ENCODE peak calls at places on chromosome 12, in nine cellular contexts. One of them, this sample, is unnamed.

GRCh38 chr12:98750511-98750910 is 105.4 kb downstream of the APAF1 start:
- DNase-seq in activated T-cell treated with anti-CD3 and anti-CD28 coated beads for 1 hour: no peak
- DNase-seq in activated T-helper 1 cell treated with Interleukin-2 at 50 U/mL for 16 hours: no peak
- DNase-seq in NAMALWA: no peak
- DNase-seq in A549: no peak
- DNase-seq in stimulated activated CD8-positive, alpha-beta memory T cell treated with anti-CD3 and anti-CD28 coated beads, Interleukin-4, amount 100 ng/mL, for 1 hour: no peak
- DNase-seq in NCI-H1105: no peak
- DNase-seq in EL: no peak
- DNase-seq in cardiac fibroblast: no peak
- DNase-seq in this sample: no peak

GRCh38 chr12:131797588-131797934 is 30.6 kb upstream of the MMP17 start:
- DNase-seq in activated T-cell treated with anti-CD3 and anti-CD28 coated beads for 1 hour: no peak
- DNase-seq in A549: no peak
- DNase-seq in activated T-helper 1 cell treated with Interleukin-2 at 50 U/mL for 16 hours: no peak
- DNase-seq in NCI-H1105: no peak
- DNase-seq in stimulated activated CD8-positive, alpha-beta memory T cell treated with anti-CD3 and anti-CD28 coated beads, Interleukin-4, amount 100 ng/mL, for 1 hour: no peak
- DNase-seq in EL: no peak
- DNase-seq in NAMALWA: no peak
- DNase-seq in cardiac fibroblast: no peak
- DNase-seq in this sample: no peak

GRCh38 chr12:11834925-11835324 is 185.5 kb downstream of the ETV6 start:
- DNase-seq in activated T-cell treated with anti-CD3 and anti-CD28 coated beads for 1 hour: no peak
- DNase-seq in A549: no peak
- DNase-seq in EL: no peak
- DNase-seq in activated T-helper 1 cell treated with Interleukin-2 at 50 U/mL for 16 hours: no peak
- DNase-seq in cardiac fibroblast: no peak
- DNase-seq in NAMALWA: no peak
- DNase-seq in stimulated activated CD8-positive, alpha-beta memory T cell treated with anti-CD3 and anti-CD28 coated beads, Interleukin-4, amount 100 ng/mL, for 1 hour: no peak
- DNase-seq in NCI-H1105: no peak
- DNase-seq in this sample: no peak

GRCh38 chr12:71970031-71970430 is 31.4 kb downstream of the TPH2 start:
- DNase-seq in EL: no peak
- DNase-seq in activated T-helper 1 cell treated with Interleukin-2 at 50 U/mL for 16 hours: no peak
- DNase-seq in NAMALWA: no peak
- DNase-seq in activated T-cell treated with anti-CD3 and anti-CD28 coated beads for 1 hour: no peak
- DNase-seq in stimulated activated CD8-positive, alpha-beta memory T cell treated with anti-CD3 and anti-CD28 coated beads, Interleukin-4, amount 100 ng/mL, for 1 hour: no peak
- DNase-seq in A549: no peak
- DNase-seq in NCI-H1105: no peak
- DNase-seq in cardiac fibroblast: no peak
- DNase-seq in this sample: no peak

GRCh38 chr12:25254271-25254880 is 3.6 kb upstream of the KRAS start:
- DNase-seq in activated T-helper 1 cell treated with Interleukin-2 at 50 U/mL for 16 hours: no peak
- DNase-seq in cardiac fibroblast: no peak
- DNase-seq in EL: peak; percentile 62
- DNase-seq in activated T-cell treated with anti-CD3 and anti-CD28 coated beads for 1 hour: no peak
- DNase-seq in NCI-H1105: no peak
- DNase-seq in NAMALWA: no peak
- DNase-seq in stimulated activated CD8-positive, alpha-beta memory T cell treated with anti-CD3 and anti-CD28 coated beads, Interleukin-4, amount 100 ng/mL, for 1 hour: no peak
- DNase-seq in A549: no peak
- DNase-seq in this sample: no peak

GRCh38 chr12:12534134-12534866 is 28.4 kb downstream of the DUSP16 start:
- DNase-seq in activated T-cell treated with anti-CD3 and anti-CD28 coated beads for 1 hour: no peak
- DNase-seq in EL: no peak
- DNase-seq in NCI-H1105: no peak
- DNase-seq in cardiac fibroblast: no peak
- DNase-seq in activated T-helper 1 cell treated with Interleukin-2 at 50 U/mL for 16 hours: no peak
- DNase-seq in stimulated activated CD8-positive, alpha-beta memory T cell treated with anti-CD3 and anti-CD28 coated beads, Interleukin-4, amount 100 ng/mL, for 1 hour: no peak
- DNase-seq in A549: no peak
- DNase-seq in NAMALWA: no peak
- DNase-seq in this sample: no peak

GRCh38 chr12:125180144-125180543 is 114.9 kb downstream of the AACS start:
- DNase-seq in A549: no peak
- DNase-seq in activated T-helper 1 cell treated with Interleukin-2 at 50 U/mL for 16 hours: no peak
- DNase-seq in NAMALWA: no peak
- DNase-seq in cardiac fibroblast: no peak
- DNase-seq in stimulated activated CD8-positive, alpha-beta memory T cell treated with anti-CD3 and anti-CD28 coated beads, Interleukin-4, amount 100 ng/mL, for 1 hour: no peak
- DNase-seq in NCI-H1105: no peak
- DNase-seq in activated T-cell treated with anti-CD3 and anti-CD28 coated beads for 1 hour: no peak
- DNase-seq in EL: no peak
- DNase-seq in this sample: no peak

GRCh38 chr12:45547822-45548221 is 181.7 kb upstream of the ARID2 start:
- DNase-seq in NCI-H1105: no peak
- DNase-seq in NAMALWA: peak; percentile 14
- DNase-seq in activated T-cell treated with anti-CD3 and anti-CD28 coated beads for 1 hour: no peak
- DNase-seq in activated T-helper 1 cell treated with Interleukin-2 at 50 U/mL for 16 hours: no peak
- DNase-seq in stimulated activated CD8-positive, alpha-beta memory T cell treated with anti-CD3 and anti-CD28 coated beads, Interleukin-4, amount 100 ng/mL, for 1 hour: no peak
- DNase-seq in EL: peak; percentile 7
- DNase-seq in cardiac fibroblast: peak; percentile 26
- DNase-seq in A549: no peak
- DNase-seq in this sample: no peak

GRCh38 chr12:70994217-70994788 is 73.8 kb upstream of the PTPRR start:
- DNase-seq in NCI-H1105: no peak
- DNase-seq in cardiac fibroblast: peak; percentile 95
- DNase-seq in A549: no peak
- DNase-seq in stimulated activated CD8-positive, alpha-beta memory T cell treated with anti-CD3 and anti-CD28 coated beads, Interleukin-4, amount 100 ng/mL, for 1 hour: no peak
- DNase-seq in activated T-helper 1 cell treated with Interleukin-2 at 50 U/mL for 16 hours: no peak
- DNase-seq in NAMALWA: no peak
- DNase-seq in EL: peak; percentile 0
- DNase-seq in activated T-cell treated with anti-CD3 and anti-CD28 coated beads for 1 hour: no peak
- DNase-seq in this sample: no peak

GRCh38 chr12:76031414-76032042 is at the start of gene PHLDA1:
- DNase-seq in EL: peak; percentile 98
- DNase-seq in activated T-helper 1 cell treated with Interleukin-2 at 50 U/mL for 16 hours: peak; percentile 85
- DNase-seq in stimulated activated CD8-positive, alpha-beta memory T cell treated with anti-CD3 and anti-CD28 coated beads, Interleukin-4, amount 100 ng/mL, for 1 hour: peak; percentile 79
- DNase-seq in activated T-cell treated with anti-CD3 and anti-CD28 coated beads for 1 hour: peak; percentile 84
- DNase-seq in A549: peak; percentile 96
- DNase-seq in NCI-H1105: peak; percentile 90
- DNase-seq in NAMALWA: peak; percentile 90
- DNase-seq in cardiac fibroblast: peak; percentile 98
- DNase-seq in this sample: peak; percentile 84

GRCh38 chr12:920676-921075 is 28.8 kb downstream of the RAD52 start:
- DNase-seq in stimulated activated CD8-positive, alpha-beta memory T cell treated with anti-CD3 and anti-CD28 coated beads, Interleukin-4, amount 100 ng/mL, for 1 hour: no peak
- DNase-seq in EL: no peak
- DNase-seq in NAMALWA: no peak
- DNase-seq in activated T-helper 1 cell treated with Interleukin-2 at 50 U/mL for 16 hours: no peak
- DNase-seq in activated T-cell treated with anti-CD3 and anti-CD28 coated beads for 1 hour: no peak
- DNase-seq in A549: no peak
- DNase-seq in NCI-H1105: no peak
- DNase-seq in cardiac fibroblast: no peak
- DNase-seq in this sample: no peak

GRCh38 chr12:111692575-111693210 is 6.8 kb downstream of the ACAD10 start:
- DNase-seq in NAMALWA: peak; percentile 40
- DNase-seq in NCI-H1105: no peak
- DNase-seq in A549: peak; percentile 68
- DNase-seq in stimulated activated CD8-positive, alpha-beta memory T cell treated with anti-CD3 and anti-CD28 coated beads, Interleukin-4, amount 100 ng/mL, for 1 hour: no peak
- DNase-seq in activated T-cell treated with anti-CD3 and anti-CD28 coated beads for 1 hour: no peak
- DNase-seq in EL: peak; percentile 13
- DNase-seq in cardiac fibroblast: peak; percentile 39
- DNase-seq in activated T-helper 1 cell treated with Interleukin-2 at 50 U/mL for 16 hours: no peak
- DNase-seq in this sample: peak; percentile 57

GRCh38 chr12:98503343-98503592 is 12.1 kb upstream of the TMPO start:
- DNase-seq in EL: peak; percentile 93
- DNase-seq in NAMALWA: peak; percentile 95
- DNase-seq in cardiac fibroblast: peak; percentile 95
- DNase-seq in stimulated activated CD8-positive, alpha-beta memory T cell treated with anti-CD3 and anti-CD28 coated beads, Interleukin-4, amount 100 ng/mL, for 1 hour: peak; percentile 63
- DNase-seq in activated T-helper 1 cell treated with Interleukin-2 at 50 U/mL for 16 hours: peak; percentile 69
- DNase-seq in A549: peak; percentile 72
- DNase-seq in activated T-cell treated with anti-CD3 and anti-CD28 coated beads for 1 hour: peak; percentile 82
- DNase-seq in NCI-H1105: peak; percentile 80
- DNase-seq in this sample: peak; percentile 98

GRCh38 chr12:53306826-53307225 is 7.3 kb downstream of the MYG1 start:
- DNase-seq in activated T-helper 1 cell treated with Interleukin-2 at 50 U/mL for 16 hours: no peak
- DNase-seq in cardiac fibroblast: no peak
- DNase-seq in A549: no peak
- DNase-seq in NAMALWA: no peak
- DNase-seq in NCI-H1105: no peak
- DNase-seq in activated T-cell treated with anti-CD3 and anti-CD28 coated beads for 1 hour: no peak
- DNase-seq in EL: no peak
- DNase-seq in stimulated activated CD8-positive, alpha-beta memory T cell treated with anti-CD3 and anti-CD28 coated beads, Interleukin-4, amount 100 ng/mL, for 1 hour: no peak
- DNase-seq in this sample: no peak

GRCh38 chr12:62230652-62231051 is 29.6 kb upstream of the USP15 start:
- DNase-seq in NCI-H1105: no peak
- DNase-seq in stimulated activated CD8-positive, alpha-beta memory T cell treated with anti-CD3 and anti-CD28 coated beads, Interleukin-4, amount 100 ng/mL, for 1 hour: no peak
- DNase-seq in A549: no peak
- DNase-seq in cardiac fibroblast: no peak
- DNase-seq in activated T-helper 1 cell treated with Interleukin-2 at 50 U/mL for 16 hours: no peak
- DNase-seq in EL: no peak
- DNase-seq in activated T-cell treated with anti-CD3 and anti-CD28 coated beads for 1 hour: no peak
- DNase-seq in NAMALWA: no peak
- DNase-seq in this sample: no peak

GRCh38 chr12:112218150-112218549 is 92.8 kb downstream of the TRAFD1 start:
- DNase-seq in NAMALWA: no peak
- DNase-seq in activated T-helper 1 cell treated with Interleukin-2 at 50 U/mL for 16 hours: no peak
- DNase-seq in cardiac fibroblast: peak; percentile 52
- DNase-seq in A549: no peak
- DNase-seq in activated T-cell treated with anti-CD3 and anti-CD28 coated beads for 1 hour: no peak
- DNase-seq in NCI-H1105: no peak
- DNase-seq in stimulated activated CD8-positive, alpha-beta memory T cell treated with anti-CD3 and anti-CD28 coated beads, Interleukin-4, amount 100 ng/mL, for 1 hour: no peak
- DNase-seq in EL: peak; percentile 48
- DNase-seq in this sample: no peak

GRCh38 chr12:112938751-112939150 is 477 bp downstream of the OAS3 start:
- DNase-seq in NCI-H1105: no peak
- DNase-seq in NAMALWA: no peak
- DNase-seq in A549: peak; percentile 24
- DNase-seq in stimulated activated CD8-positive, alpha-beta memory T cell treated with anti-CD3 and anti-CD28 coated beads, Interleukin-4, amount 100 ng/mL, for 1 hour: no peak
- DNase-seq in EL: peak; percentile 16
- DNase-seq in activated T-helper 1 cell treated with Interleukin-2 at 50 U/mL for 16 hours: no peak
- DNase-seq in activated T-cell treated with anti-CD3 and anti-CD28 coated beads for 1 hour: no peak
- DNase-seq in cardiac fibroblast: peak; percentile 16
- DNase-seq in this sample: no peak

GRCh38 chr12:13913371-13913770 is 68.0 kb downstream of the GRIN2B start:
- DNase-seq in A549: no peak
- DNase-seq in EL: no peak
- DNase-seq in NCI-H1105: no peak
- DNase-seq in stimulated activated CD8-positive, alpha-beta memory T cell treated with anti-CD3 and anti-CD28 coated beads, Interleukin-4, amount 100 ng/mL, for 1 hour: no peak
- DNase-seq in activated T-cell treated with anti-CD3 and anti-CD28 coated beads for 1 hour: no peak
- DNase-seq in activated T-helper 1 cell treated with Interleukin-2 at 50 U/mL for 16 hours: no peak
- DNase-seq in cardiac fibroblast: no peak
- DNase-seq in NAMALWA: peak; percentile 7
- DNase-seq in this sample: no peak

GRCh38 chr12:18578191-18578590 is 159.6 kb downstream of the PLCZ1 start:
- DNase-seq in activated T-helper 1 cell treated with Interleukin-2 at 50 U/mL for 16 hours: no peak
- DNase-seq in cardiac fibroblast: peak; percentile 60
- DNase-seq in stimulated activated CD8-positive, alpha-beta memory T cell treated with anti-CD3 and anti-CD28 coated beads, Interleukin-4, amount 100 ng/mL, for 1 hour: no peak
- DNase-seq in NAMALWA: no peak
- DNase-seq in A549: no peak
- DNase-seq in activated T-cell treated with anti-CD3 and anti-CD28 coated beads for 1 hour: no peak
- DNase-seq in NCI-H1105: no peak
- DNase-seq in EL: peak; percentile 64
- DNase-seq in this sample: no peak

GRCh38 chr12:53505086-53505485 is 2.2 kb downstream of the NPFF start:
- DNase-seq in activated T-helper 1 cell treated with Interleukin-2 at 50 U/mL for 16 hours: no peak
- DNase-seq in stimulated activated CD8-positive, alpha-beta memory T cell treated with anti-CD3 and anti-CD28 coated beads, Interleukin-4, amount 100 ng/mL, for 1 hour: no peak
- DNase-seq in NCI-H1105: no peak
- DNase-seq in activated T-cell treated with anti-CD3 and anti-CD28 coated beads for 1 hour: no peak
- DNase-seq in cardiac fibroblast: peak; percentile 79
- DNase-seq in NAMALWA: no peak
- DNase-seq in EL: peak; percentile 62
- DNase-seq in A549: no peak
- DNase-seq in this sample: no peak

GRCh38 chr12:57404966-57405640 is 25.7 kb downstream of the R3HDM2 start:
- DNase-seq in cardiac fibroblast: no peak
- DNase-seq in EL: no peak
- DNase-seq in A549: no peak
- DNase-seq in stimulated activated CD8-positive, alpha-beta memory T cell treated with anti-CD3 and anti-CD28 coated beads, Interleukin-4, amount 100 ng/mL, for 1 hour: no peak
- DNase-seq in activated T-cell treated with anti-CD3 and anti-CD28 coated beads for 1 hour: no peak
- DNase-seq in NCI-H1105: no peak
- DNase-seq in activated T-helper 1 cell treated with Interleukin-2 at 50 U/mL for 16 hours: no peak
- DNase-seq in NAMALWA: no peak
- DNase-seq in this sample: no peak

GRCh38 chr12:119299130-119299529 is 35.4 kb upstream of the CCDC60 start:
- DNase-seq in cardiac fibroblast: no peak
- DNase-seq in activated T-cell treated with anti-CD3 and anti-CD28 coated beads for 1 hour: no peak
- DNase-seq in NAMALWA: no peak
- DNase-seq in NCI-H1105: no peak
- DNase-seq in stimulated activated CD8-positive, alpha-beta memory T cell treated with anti-CD3 and anti-CD28 coated beads, Interleukin-4, amount 100 ng/mL, for 1 hour: no peak
- DNase-seq in A549: no peak
- DNase-seq in EL: no peak
- DNase-seq in activated T-helper 1 cell treated with Interleukin-2 at 50 U/mL for 16 hours: no peak
- DNase-seq in this sample: no peak

GRCh38 chr12:85623726-85624125 is 212.5 kb downstream of the RASSF9 start:
- DNase-seq in activated T-cell treated with anti-CD3 and anti-CD28 coated beads for 1 hour: no peak
- DNase-seq in activated T-helper 1 cell treated with Interleukin-2 at 50 U/mL for 16 hours: no peak
- DNase-seq in cardiac fibroblast: no peak
- DNase-seq in NAMALWA: no peak
- DNase-seq in stimulated activated CD8-positive, alpha-beta memory T cell treated with anti-CD3 and anti-CD28 coated beads, Interleukin-4, amount 100 ng/mL, for 1 hour: no peak
- DNase-seq in NCI-H1105: no peak
- DNase-seq in A549: no peak
- DNase-seq in EL: no peak
- DNase-seq in this sample: no peak

GRCh38 chr12:13171921-13172859 is 24.3 kb upstream of the EMP1 start:
- DNase-seq in activated T-helper 1 cell treated with Interleukin-2 at 50 U/mL for 16 hours: no peak
- DNase-seq in A549: peak; percentile 44
- DNase-seq in cardiac fibroblast: peak; percentile 50
- DNase-seq in NAMALWA: no peak
- DNase-seq in NCI-H1105: no peak
- DNase-seq in activated T-cell treated with anti-CD3 and anti-CD28 coated beads for 1 hour: no peak
- DNase-seq in stimulated activated CD8-positive, alpha-beta memory T cell treated with anti-CD3 and anti-CD28 coated beads, Interleukin-4, amount 100 ng/mL, for 1 hour: no peak
- DNase-seq in EL: peak; percentile 77
- DNase-seq in this sample: no peak

GRCh38 chr12:52949413-52950331 is 754 bp downstream of the KRT18 start:
- DNase-seq in activated T-cell treated with anti-CD3 and anti-CD28 coated beads for 1 hour: no peak
- DNase-seq in NCI-H1105: no peak
- DNase-seq in EL: peak; percentile 96
- DNase-seq in activated T-helper 1 cell treated with Interleukin-2 at 50 U/mL for 16 hours: no peak
- DNase-seq in stimulated activated CD8-positive, alpha-beta memory T cell treated with anti-CD3 and anti-CD28 coated beads, Interleukin-4, amount 100 ng/mL, for 1 hour: no peak
- DNase-seq in cardiac fibroblast: peak; percentile 94
- DNase-seq in NAMALWA: no peak
- DNase-seq in A549: peak; percentile 87
- DNase-seq in this sample: no peak

GRCh38 chr12:54132979-54133378 is 55.8 kb downstream of the SMUG1 start:
- DNase-seq in NAMALWA: no peak
- DNase-seq in activated T-cell treated with anti-CD3 and anti-CD28 coated beads for 1 hour: no peak
- DNase-seq in cardiac fibroblast: no peak
- DNase-seq in stimulated activated CD8-positive, alpha-beta memory T cell treated with anti-CD3 and anti-CD28 coated beads, Interleukin-4, amount 100 ng/mL, for 1 hour: no peak
- DNase-seq in NCI-H1105: no peak
- DNase-seq in A549: no peak
- DNase-seq in activated T-helper 1 cell treated with Interleukin-2 at 50 U/mL for 16 hours: no peak
- DNase-seq in EL: no peak
- DNase-seq in this sample: no peak

GRCh38 chr12:6425588-6426531 is 18.9 kb upstream of the CD27 start:
- DNase-seq in activated T-helper 1 cell treated with Interleukin-2 at 50 U/mL for 16 hours: no peak
- DNase-seq in stimulated activated CD8-positive, alpha-beta memory T cell treated with anti-CD3 and anti-CD28 coated beads, Interleukin-4, amount 100 ng/mL, for 1 hour: no peak
- DNase-seq in cardiac fibroblast: no peak
- DNase-seq in A549: no peak
- DNase-seq in EL: no peak
- DNase-seq in NAMALWA: peak; percentile 89
- DNase-seq in NCI-H1105: no peak
- DNase-seq in activated T-cell treated with anti-CD3 and anti-CD28 coated beads for 1 hour: no peak
- DNase-seq in this sample: no peak

GRCh38 chr12:52186135-52186840 is 5.5 kb downstream of the KRT80 start:
- DNase-seq in NAMALWA: no peak
- DNase-seq in NCI-H1105: no peak
- DNase-seq in stimulated activated CD8-positive, alpha-beta memory T cell treated with anti-CD3 and anti-CD28 coated beads, Interleukin-4, amount 100 ng/mL, for 1 hour: no peak
- DNase-seq in EL: peak; percentile 95
- DNase-seq in activated T-helper 1 cell treated with Interleukin-2 at 50 U/mL for 16 hours: no peak
- DNase-seq in cardiac fibroblast: peak; percentile 85
- DNase-seq in activated T-cell treated with anti-CD3 and anti-CD28 coated beads for 1 hour: no peak
- DNase-seq in A549: no peak
- DNase-seq in this sample: no peak

GRCh38 chr12:67919406-67919805 is 69.8 kb upstream of the IFNG-AS1 start:
- DNase-seq in NAMALWA: no peak
- DNase-seq in activated T-helper 1 cell treated with Interleukin-2 at 50 U/mL for 16 hours: no peak
- DNase-seq in A549: no peak
- DNase-seq in EL: peak; percentile 50
- DNase-seq in activated T-cell treated with anti-CD3 and anti-CD28 coated beads for 1 hour: no peak
- DNase-seq in NCI-H1105: no peak
- DNase-seq in stimulated activated CD8-positive, alpha-beta memory T cell treated with anti-CD3 and anti-CD28 coated beads, Interleukin-4, amount 100 ng/mL, for 1 hour: no peak
- DNase-seq in cardiac fibroblast: peak; percentile 76
- DNase-seq in this sample: no peak

GRCh38 chr12:53502331-53502730 is 1.2 kb downstream of the TARBP2 start:
- DNase-seq in stimulated activated CD8-positive, alpha-beta memory T cell treated with anti-CD3 and anti-CD28 coated beads, Interleukin-4, amount 100 ng/mL, for 1 hour: no peak
- DNase-seq in activated T-helper 1 cell treated with Interleukin-2 at 50 U/mL for 16 hours: no peak
- DNase-seq in A549: no peak
- DNase-seq in activated T-cell treated with anti-CD3 and anti-CD28 coated beads for 1 hour: no peak
- DNase-seq in cardiac fibroblast: peak; percentile 46
- DNase-seq in NCI-H1105: no peak
- DNase-seq in NAMALWA: no peak
- DNase-seq in EL: no peak
- DNase-seq in this sample: no peak

GRCh38 chr12:68451261-68452091 is 119.3 kb upstream of the MDM1 start:
- DNase-seq in stimulated activated CD8-positive, alpha-beta memory T cell treated with anti-CD3 and anti-CD28 coated beads, Interleukin-4, amount 100 ng/mL, for 1 hour: no peak
- DNase-seq in activated T-cell treated with anti-CD3 and anti-CD28 coated beads for 1 hour: no peak
- DNase-seq in NCI-H1105: peak; percentile 50
- DNase-seq in EL: peak; percentile 76
- DNase-seq in NAMALWA: peak; percentile 48
- DNase-seq in activated T-helper 1 cell treated with Interleukin-2 at 50 U/mL for 16 hours: no peak
- DNase-seq in cardiac fibroblast: peak; percentile 63
- DNase-seq in A549: no peak
- DNase-seq in this sample: no peak